ENCODE peak calls at places on chromosome 4, in nine cellular contexts. M, L, X, F, D, R, G, K and S are unnamed samples.

GRCh38 chr4:152454398-152455011 is 81.4 kb downstream of the FBXW7 start:
- DNase-seq in R (no peak), M (peak), G (no peak), D (no peak), K (peak), X (no peak), L (no peak), F (peak), S (peak)

GRCh38 chr4:19857405-19857804 is 394.3 kb upstream of the SLIT2 start:
- DNase-seq in M (peak), R (no peak), G (no peak), D (no peak), K (peak), X (no peak), F (peak), L (no peak), S (no peak)

GRCh38 chr4:166637816-166638215 is 596.5 kb downstream of the SPOCK3 start:
- DNase-seq in M (no peak), X (no peak), L (no peak), K (no peak), R (no peak), D (no peak), F (no peak), G (no peak), S (no peak)

GRCh38 chr4:72314869-72315268 is 254.2 kb downstream of the ADAMTS3 start:
- DNase-seq in K (peak), D (no peak), G (peak), M (peak), R (no peak), X (peak), L (no peak), F (peak), S (no peak)

GRCh38 chr4:75916091-75916661 is 13.9 kb upstream of the PPEF2 start:
- DNase-seq in M (peak), K (peak), R (no peak), L (peak), D (no peak), G (peak), X (peak), F (peak), S (peak)

GRCh38 chr4:8371251-8371995 is 69.1 kb downstream of the ACOX3 start:
- DNase-seq in G (no peak), D (no peak), R (no peak), L (no peak), X (no peak), F (no peak), M (no peak), K (no peak), S (no peak)

GRCh38 chr4:84403656-84404055 is 95.4 kb downstream of the NKX6-1 start:
- DNase-seq in R (no peak), F (no peak), G (no peak), D (no peak), L (no peak), K (no peak), M (peak), X (no peak), S (no peak)

GRCh38 chr4:187172340-187172761 is 448.7 kb upstream of the FAT1 start:
- DNase-seq in X (no peak), R (no peak), G (peak), M (peak), L (no peak), F (peak), K (no peak), D (no peak), S (no peak)

GRCh38 chr4:149499726-149500125 is 315.9 kb downstream of the IQCM start:
- DNase-seq in R (no peak), G (no peak), F (no peak), X (no peak), L (no peak), M (no peak), D (no peak), K (no peak), S (no peak)

GRCh38 chr4:55947912-55948725 is 626 bp upstream of the CEP135 start:
- DNase-seq in X (no peak), D (no peak), M (peak), L (no peak), G (peak), R (no peak), F (peak), K (peak), S (peak)

GRCh38 chr4:85595796-85596559 is 121.0 kb downstream of the ARHGAP24 start:
- DNase-seq in L (no peak), D (no peak), R (no peak), X (no peak), M (no peak), K (no peak), G (no peak), F (peak), S (no peak)

GRCh38 chr4:120869511-120870278 is 52.8 kb downstream of the PRDM5 start:
- DNase-seq in F (peak), R (no peak), L (no peak), X (no peak), M (peak), K (peak), G (no peak), D (no peak), S (no peak)

GRCh38 chr4:125762537-125762936 is 447.8 kb downstream of the FAT4 start:
- DNase-seq in F (no peak), X (no peak), L (no peak), D (no peak), R (no peak), K (no peak), G (no peak), M (peak), S (no peak)

GRCh38 chr4:184911310-184911709 is 85.5 kb upstream of the ACSL1 start:
- DNase-seq in F (peak), G (peak), R (no peak), K (peak), L (no peak), M (peak), X (no peak), D (no peak), S (no peak)

GRCh38 chr4:168637872-168638756 is 141.3 kb downstream of the PALLD start:
- DNase-seq in R (no peak), G (no peak), F (peak), M (peak), K (no peak), L (no peak), X (no peak), D (no peak), S (no peak)

GRCh38 chr4:109094061-109094460 is 208.4 kb downstream of the COL25A1 start:
- DNase-seq in X (no peak), L (no peak), F (peak), M (peak), R (no peak), G (no peak), D (no peak), K (no peak), S (no peak)

GRCh38 chr4:153555730-153556440 is 89.7 kb downstream of the TMEM131L start:
- DNase-seq in M (peak), K (peak), F (peak), D (peak), G (peak), R (peak), X (peak), L (peak), S (no peak)

GRCh38 chr4:30436394-30436793 is 283.8 kb upstream of the PCDH7 start:
- DNase-seq in K (no peak), M (no peak), G (no peak), D (no peak), X (no peak), F (no peak), R (no peak), L (no peak), S (no peak)

GRCh38 chr4:187276786-187277408 is 553.2 kb upstream of the FAT1 start:
- DNase-seq in G (no peak), X (no peak), L (no peak), F (no peak), K (no peak), D (no peak), M (peak), R (no peak), S (no peak)

GRCh38 chr4:151922306-151922705 is 161.5 kb upstream of the GATB start:
- DNase-seq in R (no peak), M (peak), D (no peak), K (no peak), X (no peak), G (no peak), L (no peak), F (no peak), S (no peak)

GRCh38 chr4:153488006-153488718 is 22.0 kb downstream of the TMEM131L start:
- DNase-seq in L (no peak), X (no peak), D (no peak), R (peak), K (no peak), G (no peak), M (no peak), F (peak), S (peak)

GRCh38 chr4:141275834-141276233 is 55.1 kb downstream of the ZNF330 start:
- DNase-seq in L (no peak), F (peak), M (peak), R (no peak), G (no peak), X (no peak), D (no peak), K (no peak), S (no peak)

GRCh38 chr4:8736083-8736825 is 135.4 kb downstream of the HMX1 start:
- DNase-seq in X (no peak), G (no peak), R (no peak), L (no peak), F (no peak), K (no peak), M (no peak), D (peak), S (no peak)

GRCh38 chr4:182862166-182862875 is 54.9 kb downstream of the DCTD start:
- DNase-seq in X (no peak), R (no peak), M (no peak), D (no peak), K (no peak), L (no peak), G (no peak), F (no peak), S (no peak)

GRCh38 chr4:118749347-118749988 is 64.3 kb downstream of the METTL14 start:
- DNase-seq in L (no peak), M (no peak), D (no peak), X (no peak), K (no peak), G (no peak), R (no peak), F (no peak), S (no peak)
- H3K4me3 ChIP-seq in L (peak), M (no peak), D (no peak), X (no peak), K (no peak), G (no peak), R (no peak), F (no peak), S (no peak)

GRCh38 chr4:17514865-17515264 is at the start of gene CLRN2:
- DNase-seq in F (no peak), K (no peak), L (no peak), G (no peak), X (no peak), D (no peak), M (no peak), R (no peak), S (no peak)
- H3K4me3 ChIP-seq in F (no peak), K (no peak), L (no peak), G (no peak), X (no peak), D (no peak), M (no peak), R (no peak), S (no peak)

GRCh38 chr4:37453004-37453360 is 208.4 kb downstream of the NWD2 start:
- DNase-seq in G (peak), F (peak), K (peak), R (no peak), L (no peak), D (no peak), M (peak), X (peak), S (peak)

GRCh38 chr4:37455301-37456062 is 210.9 kb downstream of the NWD2 start:
- DNase-seq in L (no peak), F (no peak), G (peak), R (no peak), X (no peak), M (no peak), K (no peak), D (no peak), S (no peak)

GRCh38 chr4:37453361-37454262 is 209.1 kb downstream of the NWD2 start:
- DNase-seq in G (peak), D (peak), L (peak), K (peak), X (peak), F (peak), R (peak), M (no peak), S (no peak)

GRCh38 chr4:37451646-37452045 is 207.1 kb downstream of the NWD2 start:
- DNase-seq in L (no peak), X (no peak), G (no peak), D (no peak), K (no peak), F (no peak), R (no peak), M (no peak), S (no peak)

GRCh38 chr4:37454263-37454800 is 209.8 kb downstream of the NWD2 start:
- DNase-seq in D (no peak), R (no peak), F (no peak), L (no peak), M (no peak), X (no peak), G (no peak), K (no peak), S (no peak)
- H3K4me3 ChIP-seq in D (no peak), R (peak), F (no peak), L (peak), M (no peak), X (peak), G (peak), K (peak), S (no peak)

GRCh38 chr4:1213336-1213995 is 35.5 kb downstream of the CTBP1 start:
- DNase-seq in R (peak), X (no peak), L (no peak), M (no peak), K (no peak), F (no peak), D (no peak), G (no peak), S (no peak)
- H3K4me3 ChIP-seq in R (no peak), X (no peak), L (no peak), M (no peak), K (no peak), F (no peak), D (no peak), G (no peak), S (no peak)

GRCh38 chr4:37968747-37969146 is 8.5 kb downstream of the PTTG2 start:
- DNase-seq in L (no peak), M (no peak), F (no peak), R (no peak), D (no peak), X (no peak), G (no peak), K (no peak), S (no peak)

GRCh38 chr4:37970702-37971101 is 10.5 kb downstream of the PTTG2 start:
- DNase-seq in R (peak), G (peak), D (peak), X (peak), F (peak), L (no peak), K (no peak), M (peak), S (peak)

GRCh38 chr4:37964734-37965457 is 4.7 kb downstream of the PTTG2 start:
- DNase-seq in F (no peak), M (no peak), K (no peak), R (no peak), L (no peak), D (no peak), X (no peak), G (no peak), S (no peak)

GRCh38 chr4:37966044-37966443 is 5.8 kb downstream of the PTTG2 start:
- DNase-seq in F (no peak), K (no peak), R (no peak), X (no peak), D (no peak), M (no peak), L (no peak), G (no peak), S (no peak)

DNA sequence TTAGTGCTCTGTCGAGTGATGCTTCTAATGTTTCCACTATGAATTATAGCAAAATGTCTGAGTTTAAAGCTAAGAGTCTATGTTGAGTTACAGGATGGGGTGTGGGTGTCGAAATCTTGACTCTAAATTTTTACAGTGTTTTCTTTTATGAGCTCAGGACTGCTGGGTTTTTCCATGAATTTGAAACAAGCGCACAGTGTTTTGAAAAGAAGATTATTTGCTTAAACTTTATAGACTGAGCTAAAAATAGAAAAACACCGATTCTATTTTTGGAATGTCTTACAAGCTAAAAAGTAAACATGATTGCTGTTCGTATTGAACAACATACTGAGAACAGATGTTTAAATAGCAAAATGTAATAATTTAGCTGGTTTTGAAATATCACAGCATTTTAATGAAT is 7.6 kb downstream of the PTTG2 start:
- DNase-seq in K (peak), G (no peak), M (no peak), F (no peak), X (no peak), R (no peak), L (no peak), D (no peak), S (no peak)
- H3K4me3 ChIP-seq in K (no peak), G (no peak), M (no peak), F (no peak), X (no peak), R (no peak), L (no peak), D (no peak), S (no peak)

GRCh38 chr4:7155611-7156071 is 36.7 kb upstream of the SORCS2 start:
- DNase-seq in X (no peak), M (peak), G (peak), K (no peak), D (peak), L (peak), F (peak), R (peak), S (no peak)
- H3K4me3 ChIP-seq in X (no peak), M (no peak), G (no peak), K (no peak), D (no peak), L (no peak), F (no peak), R (no peak), S (no peak)

DNA sequence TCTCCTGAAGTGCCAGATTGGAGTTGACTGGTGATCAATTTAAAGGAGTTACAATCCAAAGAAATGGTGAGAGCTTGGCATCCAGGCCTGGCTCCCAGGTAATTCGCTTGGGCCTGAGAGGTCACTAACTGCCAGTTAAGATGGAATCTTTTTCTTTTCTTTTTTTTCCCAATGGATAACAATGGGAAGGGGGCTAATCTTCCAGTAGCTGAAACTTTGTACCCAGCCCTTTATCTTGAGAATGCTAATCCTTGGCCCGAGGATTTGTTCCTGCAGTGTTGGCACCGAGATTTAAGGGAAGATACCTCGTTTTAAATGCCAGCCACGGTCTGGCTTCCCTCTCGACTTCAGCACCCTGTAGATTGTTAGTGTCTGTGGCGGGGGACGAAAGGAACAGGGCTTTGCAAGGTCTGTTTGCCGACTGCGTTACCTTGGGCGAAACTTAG is 13.4 kb upstream of the PITX2 start:
- DNase-seq in D (no peak), R (no peak), G (no peak), F (no peak), L (no peak), K (no peak), X (no peak), M (no peak), S (no peak)
- H3K4me3 ChIP-seq in D (no peak), R (peak), G (no peak), F (peak), L (peak), K (peak), X (no peak), M (peak), S (no peak)

GRCh38 chr4:40190880-40191815 is 5.7 kb upstream of the RHOH start:
- DNase-seq in X (no peak), R (no peak), F (no peak), L (no peak), K (peak), D (no peak), M (peak), G (peak), S (peak)
- H3K4me3 ChIP-seq in X (no peak), R (no peak), F (no peak), L (no peak), K (no peak), D (no peak), M (no peak), G (no peak), S (peak)